ENCODE peak calls at places on chromosomes 13 and 19, in six cellular contexts. B is left lung, A is brain microvascular endothelial cell, H is heart right ventricle, O is adrenal gland, C is K562. Q is an unnamed sample.

GRCh38 chr19:6652214-6653094 is 17.5 kb downstream of the TNFSF14 start:
- DNase-seq in B (no peak), A (no peak), H (no peak), O (no peak), C (peak; percentile 39), Q (no peak)

GRCh38 chr19:30969586-30969985 is 379.6 kb downstream of the TSHZ3 start:
- DNase-seq in B (no peak), A (no peak), H (no peak), O (no peak), C (no peak), Q (no peak)

GRCh38 chr19:37991841-37992248 is 84.8 kb downstream of the SIPA1L3 start:
- DNase-seq in B (no peak), A (no peak), H (no peak), O (no peak), C (no peak), Q (no peak)

GRCh38 chr13:111388851-111389500 is 68.5 kb downstream of the TEX29 start:
- DNase-seq in B (no peak), A (no peak), H (no peak), O (no peak), C (no peak), Q (no peak)

GRCh38 chr19:17528610-17529009 is 17.2 kb downstream of the PGLS start:
- DNase-seq in B (no peak), A (no peak), H (no peak), O (no peak), C (no peak), Q (no peak)

GRCh38 chr13:51122868-51123267 is 11.8 kb upstream of the C13orf42 start:
- DNase-seq in B (no peak), A (no peak), H (no peak), O (no peak), C (no peak), Q (peak; percentile 31)

GRCh38 chr13:98977568-98978270 is at the start of gene DOCK9:
- DNase-seq in B (peak; percentile 57), A (peak; percentile 74), H (peak; percentile 73), O (peak; percentile 36), C (no peak), Q (peak; percentile 52)

GRCh38 chr13:50456111-50456510 is 387.4 kb downstream of the DLEU7 start:
- DNase-seq in B (no peak), A (no peak), H (no peak), O (no peak), C (no peak), Q (no peak)

GRCh38 chr13:27959976-27960361 is 9.1 kb downstream of the CDX2 start:
- DNase-seq in B (no peak), A (no peak), H (no peak), O (no peak), C (no peak), Q (no peak)

GRCh38 chr13:110925023-110925608 is 10.2 kb upstream of the ANKRD10 start:
- DNase-seq in B (no peak), A (no peak), H (no peak), O (no peak), C (no peak), Q (no peak)

GRCh38 chr19:18502633-18503294 is 19.1 kb downstream of the ELL start:
- DNase-seq in B (no peak), A (no peak), H (no peak), O (no peak), C (no peak), Q (no peak)

GRCh38 chr19:920051-920857 is 3.1 kb downstream of the KISS1R start:
- DNase-seq in B (no peak), A (no peak), H (no peak), O (no peak), C (no peak), Q (no peak)

GRCh38 chr13:113665582-113666323 is 1.3 kb upstream of the GRK1 start:
- DNase-seq in B (peak; percentile 18), A (no peak), H (no peak), O (no peak), C (no peak), Q (no peak)

GRCh38 chr19:38557205-38557799 is 60.5 kb downstream of the MAP4K1 start:
- DNase-seq in B (peak; percentile 41), A (no peak), H (no peak), O (no peak), C (peak; percentile 77), Q (no peak)

GRCh38 chr19:16068696-16069259 is 7.5 kb upstream of the TPM4 start:
- DNase-seq in B (no peak), A (no peak), H (no peak), O (no peak), C (no peak), Q (no peak)
- H3K4me3 ChIP-seq in B (no peak overlapping the region), A (peak overlapping the region; percentile 43), H (peak overlapping the region; percentile 6), O (no peak overlapping the region), C (no peak overlapping the region), Q (no peak overlapping the region)

DNA sequence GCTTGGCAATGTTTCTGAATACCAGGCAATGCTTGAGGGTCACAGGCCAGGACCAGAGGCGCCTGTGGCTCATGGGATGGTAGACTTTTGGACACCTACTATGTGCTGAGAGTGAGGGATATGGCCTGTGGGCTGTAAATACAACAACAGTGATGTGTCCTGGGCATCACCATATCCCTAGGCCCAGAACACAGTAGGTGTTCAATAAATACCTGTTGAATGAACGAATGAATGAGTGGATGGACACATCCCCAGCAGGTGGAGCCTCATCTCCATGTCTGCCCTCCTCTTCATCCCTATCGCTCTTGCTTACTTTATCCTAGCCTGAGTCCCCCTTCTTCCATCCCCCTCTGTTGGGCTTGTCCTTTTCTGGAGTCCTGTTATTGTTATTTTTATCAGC is 16.5 kb upstream of the NANOS2 start:
- DNase-seq in B (no peak), A (no peak), H (no peak), O (no peak), C (no peak), Q (no peak)
- TF ChIP-seq CTCF in B (no peak), A (no peak), H (no peak), O (no peak), C (no peak), Q (no peak)

DNA sequence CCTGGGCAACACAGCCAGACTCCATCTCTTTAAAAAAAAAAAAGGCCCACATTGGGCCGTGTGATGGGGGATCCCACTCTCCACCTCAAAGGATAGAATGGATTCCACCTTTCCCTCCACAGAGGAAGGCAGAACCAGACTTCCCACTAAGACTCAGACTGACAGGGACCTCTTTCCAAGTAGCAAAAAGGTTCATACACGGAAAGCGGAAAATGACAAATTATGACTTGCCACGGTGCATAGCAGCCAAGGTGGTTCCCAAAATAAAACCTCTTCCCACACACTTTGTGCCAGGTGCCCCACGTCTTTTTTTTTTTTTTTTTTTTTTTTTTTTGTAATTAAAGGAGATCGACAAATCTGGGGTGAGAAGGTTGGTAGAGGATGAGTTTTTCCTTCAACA is 14.4 kb upstream of the TTYH1 start:
- DNase-seq in B (no peak), A (no peak), H (no peak), O (no peak), C (no peak), Q (no peak)
- H3K27me3 ChIP-seq in B (no peaks in the 10 kb centered on the region), A (no peaks in the 10 kb centered on the region), H (no peaks in the 10 kb centered on the region), O (no peaks in the 10 kb centered on the region), C (peaks cover 22% of the 10 kb centered on the region), Q (no peaks in the 10 kb centered on the region)

GRCh38 chr13:40644838-40645620 is 21.4 kb downstream of the FOXO1 start:
- DNase-seq in B (no peak), A (peak; percentile 29), H (no peak), O (no peak), C (no peak), Q (no peak)
- H3K4me3 ChIP-seq in B (no peak overlapping the region), A (no peak overlapping the region), H (no peak overlapping the region), O (no peak overlapping the region), C (no peak overlapping the region), Q (no peak overlapping the region)

DNA sequence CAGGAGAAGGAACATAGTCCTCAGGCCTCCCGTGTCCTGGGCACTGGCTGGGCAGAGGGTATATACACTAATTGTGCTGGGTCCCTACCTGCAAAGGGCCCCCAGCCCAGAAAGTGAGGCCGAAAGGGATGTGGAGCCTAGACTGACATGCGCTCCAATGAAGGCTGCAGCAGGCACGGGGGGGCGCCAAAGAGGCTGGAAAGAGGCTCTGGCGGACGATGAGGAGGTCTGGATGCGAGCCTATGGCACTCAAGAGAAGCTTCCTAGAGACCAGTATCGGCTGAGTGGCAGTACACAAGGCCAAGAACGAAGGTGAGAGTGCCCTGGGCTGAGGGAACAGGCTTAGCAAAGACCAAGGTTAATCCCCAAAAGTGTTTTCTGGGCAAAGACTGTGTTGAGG is 16.6 kb downstream of the VRK3 start:
- DNase-seq in B (no peak), A (no peak), H (no peak), O (no peak), C (peak; percentile 27), Q (no peak)
- TF ChIP-seq CTCF in B (no peak), A (peak; percentile 59), H (peak; percentile 19), O (no peak), C (peak; percentile 69), Q (no peak)

GRCh38 chr19:3914199-3914598 is 18.7 kb upstream of the NMRK2 start:
- DNase-seq in B (no peak), A (no peak), H (no peak), O (no peak), C (no peak), Q (no peak)
- H3K27me3 ChIP-seq in B (no peaks in the 10 kb centered on the region), A (no peaks in the 10 kb centered on the region), H (no peaks in the 10 kb centered on the region), O (no peaks in the 10 kb centered on the region), C (peaks cover 8% of the 10 kb centered on the region), Q (no peaks in the 10 kb centered on the region)

DNA sequence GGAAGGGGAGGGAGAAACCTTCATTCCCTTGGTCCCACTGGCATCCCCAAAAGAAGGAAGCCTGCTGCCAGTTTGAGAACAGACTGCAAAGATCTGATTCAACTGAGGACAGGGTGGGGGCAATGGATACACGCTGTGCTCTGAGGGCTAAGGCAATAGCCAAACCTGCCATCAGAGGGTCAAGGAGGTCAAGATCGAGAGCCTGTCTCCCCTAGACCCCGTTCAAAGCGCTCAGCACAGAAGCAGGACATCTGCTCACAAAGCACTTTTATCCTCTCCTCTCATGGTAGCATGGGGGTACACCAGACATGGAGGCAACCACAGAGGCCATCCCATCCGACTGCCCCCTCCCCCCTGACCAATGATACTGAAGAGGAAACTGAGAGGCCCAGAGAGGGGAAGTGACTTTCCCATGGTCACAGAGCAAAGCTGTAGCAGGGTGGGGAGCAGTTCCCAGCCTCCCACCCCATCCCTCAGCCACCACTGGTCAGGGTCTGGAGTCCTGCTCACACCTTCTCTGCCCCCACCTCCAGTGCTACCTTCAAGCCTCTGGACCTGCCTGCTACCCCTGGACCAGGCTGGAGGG is 11.1 kb downstream of the POU2F2 start:
- DNase-seq in B (no peak), A (no peak), H (no peak), O (no peak), C (no peak), Q (no peak)
- H3K4me3 ChIP-seq in B (no peak overlapping the region), A (no peak overlapping the region), H (no peak overlapping the region), O (no peak overlapping the region), C (no peak overlapping the region), Q (no peak overlapping the region)

GRCh38 chr13:21478881-21479808 is 20.0 kb upstream of the ZDHHC20 start:
- DNase-seq in B (no peak), A (peak; percentile 77), H (peak; percentile 73), O (peak; percentile 34), C (peak; percentile 18), Q (peak; percentile 34)

GRCh38 chr13:21481359-21481758 is 22.3 kb upstream of the ZDHHC20 start:
- DNase-seq in B (no peak), A (no peak), H (no peak), O (no peak), C (no peak), Q (no peak)

GRCh38 chr13:21486322-21486721 is 27.2 kb upstream of the ZDHHC20 start:
- DNase-seq in B (no peak), A (no peak), H (no peak), O (no peak), C (no peak), Q (no peak)

GRCh38 chr13:21483748-21484147 is 24.6 kb upstream of the ZDHHC20 start:
- DNase-seq in B (no peak), A (no peak), H (no peak), O (no peak), C (no peak), Q (no peak)
- TF ChIP-seq CTCF in B (no peak), A (no peak), H (no peak), O (no peak), C (no peak), Q (no peak)